ENCODE peak calls at places on chromosome 6, in five cellular contexts. One of them, this sample, is unnamed.

GRCh38 chr6:26576929-26577719 is 19.6 kb upstream of the ABT1 start:
- DNase-seq in Peyer's patch: no peak
- DNase-seq in gastrocnemius medialis: no peak
- DNase-seq in mammary epithelial cell: peak; percentile 78
- DNase-seq in ovary: peak; percentile 68
- DNase-seq in this sample: peak; percentile 54

GRCh38 chr6:135090819-135091218 is 36.2 kb upstream of the HBS1L start:
- DNase-seq in ovary: no peak
- DNase-seq in Peyer's patch: no peak
- DNase-seq in gastrocnemius medialis: no peak
- DNase-seq in mammary epithelial cell: no peak
- DNase-seq in this sample: no peak

GRCh38 chr6:17280552-17281090 is 540 bp upstream of the RBM24 start:
- DNase-seq in mammary epithelial cell: no peak
- DNase-seq in gastrocnemius medialis: peak; percentile 86
- DNase-seq in Peyer's patch: no peak
- DNase-seq in ovary: peak; percentile 50
- DNase-seq in this sample: peak; percentile 53

GRCh38 chr6:17473554-17473953 is 80.2 kb downstream of the CAP2 start:
- DNase-seq in mammary epithelial cell: no peak
- DNase-seq in Peyer's patch: no peak
- DNase-seq in ovary: no peak
- DNase-seq in gastrocnemius medialis: peak; percentile 56
- DNase-seq in this sample: peak; percentile 36

GRCh38 chr6:106870069-106870468 is 104.5 kb downstream of the CD24 start:
- DNase-seq in gastrocnemius medialis: no peak
- DNase-seq in mammary epithelial cell: peak; percentile 96
- DNase-seq in Peyer's patch: no peak
- DNase-seq in ovary: no peak
- DNase-seq in this sample: no peak

GRCh38 chr6:18823782-18824386 is 436.7 kb downstream of the RNF144B start:
- DNase-seq in mammary epithelial cell: peak; percentile 28
- DNase-seq in ovary: no peak
- DNase-seq in gastrocnemius medialis: no peak
- DNase-seq in Peyer's patch: no peak
- DNase-seq in this sample: no peak

GRCh38 chr6:170516783-170517616 is 36.1 kb downstream of the PSMB1 start:
- DNase-seq in mammary epithelial cell: peak; percentile 68
- DNase-seq in ovary: no peak
- DNase-seq in gastrocnemius medialis: peak; percentile 52
- DNase-seq in Peyer's patch: peak; percentile 42
- DNase-seq in this sample: no peak

GRCh38 chr6:48429021-48429420 is 318.0 kb upstream of the PTCHD4 start:
- DNase-seq in Peyer's patch: no peak
- DNase-seq in mammary epithelial cell: peak; percentile 9
- DNase-seq in gastrocnemius medialis: no peak
- DNase-seq in ovary: no peak
- DNase-seq in this sample: no peak

GRCh38 chr6:100461273-100461919 is 3.3 kb downstream of the SIM1 start:
- DNase-seq in mammary epithelial cell: no peak
- DNase-seq in Peyer's patch: no peak
- DNase-seq in gastrocnemius medialis: no peak
- DNase-seq in ovary: no peak
- DNase-seq in this sample: no peak

GRCh38 chr6:150964765-150965164 is 99.3 kb downstream of the MTHFD1L start:
- DNase-seq in mammary epithelial cell: no peak
- DNase-seq in ovary: no peak
- DNase-seq in Peyer's patch: no peak
- DNase-seq in gastrocnemius medialis: no peak
- DNase-seq in this sample: no peak

GRCh38 chr6:111265842-111266241 is 178.5 kb downstream of the SLC16A10 start:
- DNase-seq in mammary epithelial cell: no peak
- DNase-seq in Peyer's patch: no peak
- DNase-seq in ovary: no peak
- DNase-seq in gastrocnemius medialis: no peak
- DNase-seq in this sample: no peak

GRCh38 chr6:129055796-129056195 is 172.9 kb downstream of the LAMA2 start:
- DNase-seq in gastrocnemius medialis: no peak
- DNase-seq in mammary epithelial cell: peak; percentile 0
- DNase-seq in ovary: no peak
- DNase-seq in Peyer's patch: no peak
- DNase-seq in this sample: no peak

GRCh38 chr6:113137411-113137810 is 719.7 kb upstream of the MARCKS start:
- DNase-seq in gastrocnemius medialis: no peak
- DNase-seq in Peyer's patch: no peak
- DNase-seq in ovary: peak; percentile 32
- DNase-seq in mammary epithelial cell: no peak
- DNase-seq in this sample: peak; percentile 14

GRCh38 chr6:30960907-30961673 is 20.3 kb downstream of the MUCL3 start:
- DNase-seq in Peyer's patch: no peak
- DNase-seq in mammary epithelial cell: no peak
- DNase-seq in ovary: no peak
- DNase-seq in gastrocnemius medialis: no peak
- DNase-seq in this sample: no peak

GRCh38 chr6:106736502-106736901 is 107.1 kb downstream of the QRSL1 start:
- DNase-seq in mammary epithelial cell: peak; percentile 54
- DNase-seq in ovary: no peak
- DNase-seq in Peyer's patch: no peak
- DNase-seq in gastrocnemius medialis: no peak
- DNase-seq in this sample: no peak

GRCh38 chr6:25975909-25976560 is 13.4 kb downstream of the TRIM38 start:
- DNase-seq in gastrocnemius medialis: no peak
- DNase-seq in mammary epithelial cell: no peak
- DNase-seq in ovary: no peak
- DNase-seq in Peyer's patch: no peak
- DNase-seq in this sample: no peak

GRCh38 chr6:164200071-164200470 is 785.6 kb downstream of the QKI start:
- DNase-seq in ovary: no peak
- DNase-seq in gastrocnemius medialis: no peak
- DNase-seq in mammary epithelial cell: no peak
- DNase-seq in Peyer's patch: no peak
- DNase-seq in this sample: no peak

GRCh38 chr6:5665173-5665572 is 341.6 kb downstream of the NRN1 start:
- DNase-seq in ovary: no peak
- DNase-seq in Peyer's patch: peak; percentile 69
- DNase-seq in mammary epithelial cell: no peak
- DNase-seq in gastrocnemius medialis: no peak
- DNase-seq in this sample: no peak

GRCh38 chr6:4677751-4678065 is 98.5 kb upstream of the CDYL start:
- DNase-seq in Peyer's patch: no peak
- DNase-seq in mammary epithelial cell: no peak
- DNase-seq in ovary: no peak
- DNase-seq in gastrocnemius medialis: no peak
- DNase-seq in this sample: no peak

GRCh38 chr6:24982231-24982630 is 46.5 kb upstream of the RIPOR2 start:
- DNase-seq in Peyer's patch: no peak
- DNase-seq in gastrocnemius medialis: no peak
- DNase-seq in mammary epithelial cell: peak; percentile 32
- DNase-seq in ovary: no peak
- DNase-seq in this sample: no peak

GRCh38 chr6:14816106-14816864 is 429.6 kb upstream of the JARID2 start:
- DNase-seq in gastrocnemius medialis: no peak
- DNase-seq in Peyer's patch: no peak
- DNase-seq in ovary: no peak
- DNase-seq in mammary epithelial cell: peak; percentile 42
- DNase-seq in this sample: no peak

GRCh38 chr6:10174056-10174455 is 240.8 kb downstream of the TFAP2A start:
- DNase-seq in ovary: no peak
- DNase-seq in gastrocnemius medialis: no peak
- DNase-seq in Peyer's patch: no peak
- DNase-seq in mammary epithelial cell: no peak
- DNase-seq in this sample: no peak

GRCh38 chr6:22821664-22822320 is 252.4 kb downstream of the HDGFL1 start:
- DNase-seq in gastrocnemius medialis: no peak
- DNase-seq in mammary epithelial cell: peak; percentile 35
- DNase-seq in ovary: no peak
- DNase-seq in Peyer's patch: no peak
- DNase-seq in this sample: no peak

GRCh38 chr6:96499781-96500180 is 21.8 kb upstream of the UFL1 start:
- DNase-seq in mammary epithelial cell: no peak
- DNase-seq in gastrocnemius medialis: no peak
- DNase-seq in Peyer's patch: peak; percentile 50
- DNase-seq in ovary: no peak
- DNase-seq in this sample: no peak

GRCh38 chr6:169070506-169071176 is 183.0 kb downstream of the THBS2 start:
- DNase-seq in ovary: no peak
- DNase-seq in Peyer's patch: peak; percentile 31
- DNase-seq in mammary epithelial cell: peak; percentile 98
- DNase-seq in gastrocnemius medialis: peak; percentile 89
- DNase-seq in this sample: peak; percentile 91

GRCh38 chr6:30684386-30685156 is 1.9 kb downstream of the PPP1R18 start:
- DNase-seq in gastrocnemius medialis: peak; percentile 44
- DNase-seq in mammary epithelial cell: peak; percentile 27
- DNase-seq in Peyer's patch: peak; percentile 84
- DNase-seq in ovary: peak; percentile 51
- DNase-seq in this sample: no peak

DNA sequence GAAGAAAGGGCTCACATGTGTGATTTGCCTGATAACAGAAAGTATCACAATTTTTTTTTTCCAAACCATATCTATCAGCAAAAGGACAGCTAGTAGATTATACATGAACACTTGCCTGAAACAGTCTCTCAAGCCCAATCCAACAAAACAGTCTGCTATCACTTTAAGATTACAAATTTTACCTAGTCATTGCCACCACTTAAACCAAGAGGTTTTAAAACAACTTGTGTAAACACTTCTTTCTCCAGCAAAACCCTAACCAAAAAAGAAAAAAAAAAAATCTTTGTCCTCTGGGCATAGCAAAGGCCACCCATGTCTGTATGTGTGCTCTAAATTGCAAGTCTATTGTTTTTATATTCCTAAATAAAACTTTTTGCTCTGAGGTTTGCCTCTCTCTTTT is 1568.4 kb downstream of the GRIK2 start:
- DNase-seq in ovary: no peak
- DNase-seq in mammary epithelial cell: no peak
- DNase-seq in Peyer's patch: no peak
- DNase-seq in gastrocnemius medialis: no peak
- DNase-seq in this sample: no peak
- H3K27ac ChIP-seq in ovary: no peak overlapping the region
- H3K27ac ChIP-seq in mammary epithelial cell: no peak overlapping the region
- H3K27ac ChIP-seq in Peyer's patch: no peak overlapping the region
- H3K27ac ChIP-seq in gastrocnemius medialis: no peak overlapping the region
- H3K27ac ChIP-seq in this sample: no peak overlapping the region

GRCh38 chr6:28903686-28904085 is 20.1 kb downstream of the TRIM27 start:
- DNase-seq in ovary: no peak
- DNase-seq in Peyer's patch: no peak
- DNase-seq in mammary epithelial cell: no peak
- DNase-seq in gastrocnemius medialis: no peak
- DNase-seq in this sample: no peak

GRCh38 chr6:28907394-28907793 is 16.4 kb downstream of the TRIM27 start:
- DNase-seq in gastrocnemius medialis: no peak
- DNase-seq in Peyer's patch: no peak
- DNase-seq in mammary epithelial cell: peak; percentile 20
- DNase-seq in ovary: no peak
- DNase-seq in this sample: no peak

GRCh38 chr6:28900577-28901266 is 23.1 kb downstream of the TRIM27 start:
- DNase-seq in ovary: no peak
- DNase-seq in mammary epithelial cell: no peak
- DNase-seq in gastrocnemius medialis: no peak
- DNase-seq in Peyer's patch: no peak
- DNase-seq in this sample: no peak

GRCh38 chr6:28910901-28911680 is 12.7 kb downstream of the TRIM27 start:
- DNase-seq in Peyer's patch: no peak
- DNase-seq in gastrocnemius medialis: no peak
- DNase-seq in ovary: no peak
- DNase-seq in mammary epithelial cell: peak; percentile 47
- DNase-seq in this sample: no peak

DNA sequence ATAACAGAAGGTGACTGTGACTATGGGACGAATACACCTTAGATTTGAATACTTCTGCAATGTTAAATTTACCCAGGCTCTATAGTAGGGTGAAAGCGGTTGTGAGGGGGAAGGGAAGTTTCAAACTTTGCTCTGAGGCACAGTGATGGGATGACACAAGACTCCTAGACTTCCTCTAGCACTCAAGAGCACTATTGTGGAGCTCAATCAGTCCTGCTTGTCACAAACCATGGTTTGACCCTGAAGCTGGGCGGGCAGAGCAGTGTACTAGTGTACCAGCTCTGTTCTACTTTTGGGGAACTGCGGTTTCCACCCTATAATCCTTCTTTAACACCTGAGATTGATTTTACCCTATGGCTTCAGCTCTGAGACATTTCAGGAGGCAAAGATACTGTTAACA is 17.1 kb downstream of the TRIM27 start:
- DNase-seq in Peyer's patch: no peak
- DNase-seq in mammary epithelial cell: no peak
- DNase-seq in gastrocnemius medialis: no peak
- DNase-seq in ovary: no peak
- DNase-seq in this sample: no peak
- H3K36me3 ChIP-seq in Peyer's patch: peaks cover 4% of the 10 kb centered on the region
- H3K36me3 ChIP-seq in mammary epithelial cell: peaks cover 57% of the 10 kb centered on the region
- H3K36me3 ChIP-seq in gastrocnemius medialis: peaks cover 97% of the 10 kb centered on the region
- H3K36me3 ChIP-seq in ovary: no peaks in the 10 kb centered on the region
- H3K36me3 ChIP-seq in this sample: no peaks in the 10 kb centered on the region

GRCh38 chr6:80543151-80543550 is 436.7 kb downstream of the BCKDHB start:
- DNase-seq in gastrocnemius medialis: no peak
- DNase-seq in ovary: no peak
- DNase-seq in Peyer's patch: no peak
- DNase-seq in mammary epithelial cell: no peak
- DNase-seq in this sample: no peak

GRCh38 chr6:80543598-80544181 is 437.2 kb downstream of the BCKDHB start:
- DNase-seq in ovary: no peak
- DNase-seq in gastrocnemius medialis: no peak
- DNase-seq in Peyer's patch: no peak
- DNase-seq in mammary epithelial cell: peak; percentile 48
- DNase-seq in this sample: no peak

GRCh38 chr6:80540700-80541099 is 434.2 kb downstream of the BCKDHB start:
- DNase-seq in gastrocnemius medialis: no peak
- DNase-seq in ovary: no peak
- DNase-seq in Peyer's patch: no peak
- DNase-seq in mammary epithelial cell: peak; percentile 34
- DNase-seq in this sample: no peak

GRCh38 chr6:80541186-80541585 is 434.7 kb downstream of the BCKDHB start:
- DNase-seq in Peyer's patch: no peak
- DNase-seq in mammary epithelial cell: peak; percentile 93
- DNase-seq in ovary: no peak
- DNase-seq in gastrocnemius medialis: no peak
- DNase-seq in this sample: no peak

GRCh38 chr6:80541886-80542285 is 435.4 kb downstream of the BCKDHB start:
- DNase-seq in mammary epithelial cell: no peak
- DNase-seq in gastrocnemius medialis: no peak
- DNase-seq in Peyer's patch: no peak
- DNase-seq in ovary: no peak
- DNase-seq in this sample: no peak
- H3K27ac ChIP-seq in mammary epithelial cell: peak overlapping the region; percentile 94
- H3K27ac ChIP-seq in gastrocnemius medialis: no peak overlapping the region
- H3K27ac ChIP-seq in Peyer's patch: no peak overlapping the region
- H3K27ac ChIP-seq in ovary: no peak overlapping the region
- H3K27ac ChIP-seq in this sample: no peak overlapping the region

DNA sequence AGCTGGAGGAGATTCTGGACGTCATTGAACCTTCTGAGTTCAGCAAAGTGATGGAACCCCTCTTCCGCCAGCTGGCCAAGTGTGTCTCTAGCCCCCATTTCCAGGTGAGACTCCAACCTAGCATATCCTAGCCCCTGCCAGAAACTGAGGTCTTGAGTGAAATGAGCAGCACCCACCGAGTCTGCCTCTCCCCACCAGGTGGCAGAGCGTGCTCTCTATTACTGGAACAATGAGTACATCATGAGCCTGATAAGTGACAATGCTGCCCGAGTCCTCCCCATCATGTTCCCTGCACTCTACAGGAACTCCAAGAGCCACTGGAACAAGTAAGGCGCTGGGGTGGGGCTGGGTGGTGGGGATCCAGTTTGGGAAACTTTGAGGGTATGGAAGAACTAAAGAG is 4.6 kb downstream of the MEA1 start:
- DNase-seq in gastrocnemius medialis: peak; percentile 59
- DNase-seq in ovary: no peak
- DNase-seq in Peyer's patch: peak; percentile 23
- DNase-seq in mammary epithelial cell: no peak
- DNase-seq in this sample: no peak
- H3K36me3 ChIP-seq in gastrocnemius medialis: peaks cover 58% of the 10 kb centered on the region
- H3K36me3 ChIP-seq in ovary: no peaks in the 10 kb centered on the region
- H3K36me3 ChIP-seq in Peyer's patch: no peaks in the 10 kb centered on the region
- H3K36me3 ChIP-seq in mammary epithelial cell: peaks cover 20% of the 10 kb centered on the region
- H3K36me3 ChIP-seq in this sample: no peaks in the 10 kb centered on the region